ENCODE peak calls at places on chromosomes 3 and 15, in five cellular contexts. M, T, P, D and Y are unnamed samples.

GRCh38 chr15:45378149-45378912 is at the start of gene GATM:
- DNase-seq in M (no peak), T (peak; percentile 95), P (peak; percentile 77), D (peak; percentile 94), Y (peak; percentile 78)

GRCh38 chr15:57941816-57942215 is 123.7 kb downstream of the ALDH1A2 start:
- DNase-seq in M (no peak), T (no peak), P (no peak), D (no peak), Y (no peak)

GRCh38 chr15:94453227-94453626 is 221.9 kb downstream of the MCTP2 start:
- DNase-seq in M (no peak), T (no peak), P (peak; percentile 68), D (no peak), Y (no peak)

GRCh38 chr3:170081079-170081741 is 43.4 kb downstream of the GPR160 start:
- DNase-seq in M (no peak), T (no peak), P (no peak), D (no peak), Y (no peak)

GRCh38 chr3:42526616-42527367 is 24.3 kb downstream of the VIPR1 start:
- DNase-seq in M (peak; percentile 55), T (peak; percentile 68), P (no peak), D (no peak), Y (no peak)

GRCh38 chr3:11498646-11499045 is 145.1 kb downstream of the VGLL4 start:
- DNase-seq in M (no peak), T (no peak), P (peak; percentile 68), D (peak; percentile 79), Y (peak; percentile 86)

GRCh38 chr15:55256281-55257013 is 33.2 kb downstream of the RAB27A start:
- DNase-seq in M (no peak), T (no peak), P (peak; percentile 45), D (no peak), Y (no peak)

GRCh38 chr3:194757629-194758028 is 71.9 kb downstream of the FAM43A start:
- DNase-seq in M (no peak), T (no peak), P (no peak), D (no peak), Y (no peak)

GRCh38 chr15:74901612-74902063 is 5.0 kb downstream of the FAM219B start:
- DNase-seq in M (peak; percentile 53), T (peak; percentile 80), P (peak; percentile 43), D (no peak), Y (peak; percentile 65)

GRCh38 chr3:183931881-183932280 is 47.2 kb upstream of the PARL start:
- DNase-seq in M (no peak), T (no peak), P (no peak), D (no peak), Y (no peak)

GRCh38 chr3:15325228-15325627 is 7.2 kb downstream of the SH3BP5 start:
- DNase-seq in M (no peak), T (no peak), P (no peak), D (no peak), Y (no peak)